ENCODE peak calls at places on chromosomes 4 and X, in six cellular contexts. K, G, F, I, R and Z are unnamed samples.

GRCh38 chr4:144645102-144645469 is 870 bp upstream of the HHIP start:
- DNase-seq in I (peak), K (no peak), G (no peak), R (no peak), F (peak), Z (peak)

GRCh38 chr4:140943887-140944515 is 187.8 kb upstream of the TBC1D9 start:
- DNase-seq in K (no peak), I (no peak), R (no peak), G (no peak), F (no peak), Z (no peak)

GRCh38 chr4:150368667-150369066 is 213.3 kb upstream of the MAB21L2 start:
- DNase-seq in G (no peak), F (no peak), I (no peak), K (no peak), R (no peak), Z (no peak)

GRCh38 chr4:67451464-67451863 is 93.8 kb downstream of the CENPC start:
- DNase-seq in F (no peak), G (no peak), R (peak), K (no peak), I (no peak), Z (no peak)

GRCh38 chr4:125315571-125316390 is 1.0 kb downstream of the FAT4 start:
- DNase-seq in R (peak), I (peak), K (no peak), G (no peak), F (peak), Z (peak)

GRCh38 chrX:23844502-23845138 is 61.6 kb downstream of the SAT1 start:
- DNase-seq in G (no peak), R (no peak), F (no peak), K (no peak), I (peak), Z (no peak)

GRCh38 chr4:110737931-110738330 is 115.1 kb upstream of the PITX2 start:
- DNase-seq in I (no peak), K (no peak), G (no peak), R (no peak), F (no peak), Z (no peak)

GRCh38 chr4:5954056-5954760 is 61.3 kb upstream of the CRMP1 start:
- DNase-seq in K (no peak), F (no peak), I (no peak), G (no peak), R (no peak), Z (peak)